ENCODE peak calls at places on chromosomes 12 and 14, in nine cellular contexts. W is upper lobe of left lung, P is NB4, E is uterus, M is H1, N is spleen, K is heart left ventricle, U is A549, F is breast epithelium. H is an unnamed sample.

GRCh38 chr12:124295431-124296058 is 652 bp downstream of the RFLNA start:
- DNase-seq in F (no peak), E (no peak), N (peak), P (no peak), M (peak), W (no peak), K (peak), U (no peak), H (no peak)

GRCh38 chr14:54170301-54170700 is 213.7 kb upstream of the BMP4 start:
- DNase-seq in U (no peak), M (no peak), K (no peak), P (no peak), N (no peak), W (no peak), F (no peak), E (no peak), H (no peak)

GRCh38 chr14:42140001-42140400 is 533.3 kb downstream of the LRFN5 start:
- DNase-seq in M (no peak), P (no peak), U (no peak), E (no peak), N (no peak), F (no peak), W (no peak), K (no peak), H (no peak)

GRCh38 chr12:32159925-32160324 is 53.3 kb downstream of the BICD1 start:
- DNase-seq in N (no peak), W (no peak), U (no peak), P (no peak), F (no peak), M (no peak), K (no peak), E (no peak), H (no peak)

GRCh38 chr14:105711841-105712460 is 185.6 kb downstream of the TMEM121 start:
- DNase-seq in U (no peak), W (peak), K (peak), F (no peak), P (peak), M (no peak), N (no peak), E (no peak), H (no peak)

GRCh38 chr14:55845963-55846851 is 266.2 kb downstream of the KTN1 start:
- DNase-seq in W (no peak), F (no peak), M (no peak), P (no peak), U (no peak), E (no peak), K (no peak), N (no peak), H (no peak)

GRCh38 chr14:68927956-68928675 is 51.0 kb downstream of the ACTN1 start:
- DNase-seq in M (no peak), E (no peak), U (no peak), N (no peak), F (no peak), W (no peak), K (no peak), P (no peak), H (no peak)

GRCh38 chr14:99133563-99134332 is 138.2 kb downstream of the BCL11B start:
- DNase-seq in E (peak), W (no peak), M (peak), N (peak), U (no peak), K (no peak), P (no peak), F (peak), H (no peak)

GRCh38 chr14:43005807-43006206 is 1399.1 kb downstream of the LRFN5 start:
- DNase-seq in P (peak), U (no peak), M (no peak), W (no peak), E (no peak), F (no peak), K (no peak), N (no peak), H (no peak)

GRCh38 chr12:111705672-111706071 is 19.8 kb downstream of the ACAD10 start:
- DNase-seq in E (no peak), P (peak), K (no peak), F (no peak), U (no peak), M (no peak), N (no peak), W (no peak), H (peak)

GRCh38 chr12:48717252-48717695 is 767 bp upstream of the CCNT1 start:
- DNase-seq in K (no peak), F (no peak), N (no peak), M (no peak), U (no peak), W (no peak), E (no peak), P (peak), H (no peak)

GRCh38 chr14:91693342-91693741 is 38.5 kb downstream of the CATSPERB start:
- DNase-seq in F (no peak), N (no peak), W (no peak), P (no peak), K (no peak), M (no peak), U (no peak), E (no peak), H (no peak)

GRCh38 chr14:69818760-69819191 is 21.7 kb upstream of the SLC10A1 start:
- DNase-seq in U (peak), M (peak), E (peak), F (no peak), K (no peak), W (no peak), N (no peak), P (peak), H (peak)

GRCh38 chr12:51403159-51403558 is 12.0 kb upstream of the GALNT6 start:
- DNase-seq in P (no peak), F (no peak), E (no peak), M (no peak), K (no peak), W (no peak), N (no peak), U (no peak), H (no peak)

DNA sequence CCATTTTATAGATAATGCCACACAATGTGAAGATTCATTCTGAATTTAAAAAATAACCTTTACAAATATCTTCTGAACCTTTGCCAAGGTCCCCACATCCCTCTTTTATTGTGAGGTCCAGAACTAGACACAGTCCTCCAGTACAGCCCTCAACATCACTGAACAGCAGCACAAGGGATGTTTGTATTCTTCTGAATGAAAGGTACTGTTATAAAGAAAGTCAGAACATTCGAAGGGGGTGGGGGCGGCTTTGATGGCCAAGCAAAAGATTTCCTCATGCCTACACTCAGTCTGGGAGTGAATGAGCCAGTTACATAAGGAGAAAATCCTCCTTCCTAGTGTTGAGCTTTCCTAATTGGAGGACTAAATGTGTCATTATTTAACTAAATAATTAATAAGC is 77.3 kb downstream of the PPM1A start:
- DNase-seq in N (no peak), P (no peak), U (no peak), E (no peak), F (no peak), K (no peak), M (no peak), W (no peak), H (no peak)
- TF ChIP-seq POLR2A in N (no peak), P (no peak), U (no peak), E (no peak), F (no peak), K (no peak), M (no peak), W (no peak), H (no peak)

DNA sequence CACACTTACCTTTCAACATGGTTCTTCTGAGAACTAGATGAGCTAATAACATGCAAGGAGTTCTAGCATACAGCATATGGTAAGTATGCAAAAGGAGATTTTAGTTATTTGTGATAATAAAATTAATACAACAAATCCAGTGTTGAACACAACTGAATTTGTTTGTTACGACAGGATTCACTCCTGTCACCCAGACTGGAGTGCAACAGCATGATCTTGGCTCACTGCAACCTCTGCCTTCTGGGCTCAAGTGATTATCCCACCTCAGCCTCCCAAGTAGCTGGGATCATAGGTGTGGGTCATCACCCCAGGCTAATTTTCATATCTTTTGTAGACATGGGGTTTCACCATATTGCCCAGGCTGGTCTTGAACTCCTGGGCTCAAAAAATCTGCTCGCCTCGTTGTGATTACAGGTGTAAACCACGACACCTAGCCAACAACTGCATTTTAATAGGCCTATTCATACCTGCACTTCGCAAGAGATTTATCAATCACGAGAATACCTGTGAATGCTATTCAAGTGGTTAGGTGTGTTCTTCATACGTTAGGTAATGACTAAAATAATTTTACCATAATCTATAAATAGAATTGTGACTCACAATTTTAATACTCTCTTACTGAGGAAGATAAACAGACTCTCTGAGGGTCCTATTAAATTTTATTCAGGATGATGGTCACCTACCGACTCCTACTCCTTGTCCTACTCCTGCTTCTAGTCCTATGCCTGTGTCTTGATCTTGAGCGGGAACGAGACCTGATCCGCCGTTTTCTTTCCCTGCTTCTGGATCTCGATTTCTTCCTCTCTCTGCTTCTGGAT is 10.0 kb downstream of the RSRC2 start:
- DNase-seq in U (no peak), K (no peak), M (no peak), N (no peak), F (no peak), W (no peak), P (no peak), E (no peak), H (no peak)
- TF ChIP-seq POLR2A in U (no peak), K (no peak), M (no peak), N (no peak), F (no peak), W (no peak), P (no peak), E (no peak), H (no peak)

GRCh38 chr12:6535960-6536847 is 1.9 kb downstream of the GAPDH start:
- DNase-seq in N (no peak), U (no peak), E (no peak), F (no peak), W (no peak), P (peak), K (no peak), M (no peak), H (no peak)

GRCh38 chr12:6533653-6534157 is 612 bp upstream of the GAPDH start:
- DNase-seq in M (peak), N (peak), U (peak), W (peak), K (peak), F (no peak), P (peak), E (peak), H (peak)

GRCh38 chr12:6535697-6535946 is 1.3 kb downstream of the GAPDH start:
- DNase-seq in P (no peak), M (no peak), F (no peak), W (no peak), K (no peak), U (no peak), E (no peak), N (no peak), H (no peak)

GRCh38 chr12:6534158-6534913 is at the start of gene GAPDH:
- DNase-seq in N (peak), U (peak), W (peak), F (peak), P (peak), E (peak), M (peak), K (peak), H (peak)

GRCh38 chr12:6534914-6535696 is 788 bp downstream of the GAPDH start:
- DNase-seq in E (peak), M (peak), F (peak), K (peak), W (peak), P (peak), U (peak), N (peak), H (peak)
- TF ChIP-seq POLR2A in E (no peak), M (no peak), F (no peak), K (no peak), W (no peak), P (peak), U (peak), N (peak), H (peak)

DNA sequence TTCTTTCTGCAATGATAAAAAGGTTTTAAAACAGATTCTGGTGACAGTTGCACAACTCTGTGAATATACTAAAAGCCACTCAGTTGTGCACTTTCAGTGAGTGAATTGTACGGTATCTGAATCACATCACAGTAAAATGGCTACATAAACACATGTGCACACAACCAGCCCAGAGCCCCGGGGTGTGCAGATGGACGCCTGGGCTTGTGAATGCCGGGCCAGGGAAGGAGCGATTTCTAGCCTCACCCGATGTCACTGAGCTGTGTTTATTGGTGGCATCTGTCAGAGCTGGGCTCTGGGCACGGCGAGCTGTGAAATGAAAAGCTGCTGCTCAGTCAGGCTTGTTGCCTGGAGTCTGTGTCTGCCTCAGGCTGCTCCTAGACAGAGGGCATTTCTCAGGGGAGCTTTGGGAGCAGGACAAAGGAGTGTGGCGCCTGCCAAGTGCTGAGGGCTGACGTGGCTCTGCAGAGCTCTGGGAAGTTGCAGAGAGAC is 25.9 kb downstream of the RHOF start:
- DNase-seq in P (no peak), W (no peak), K (no peak), E (peak), N (no peak), M (no peak), F (no peak), U (no peak), H (peak)
- TF ChIP-seq POLR2A in P (no peak), W (no peak), K (no peak), E (no peak), N (no peak), M (no peak), F (no peak), U (no peak), H (no peak)